ENCODE peak calls at places on chromosomes 11 and 22, in six cellular contexts. S is mesendoderm, C is neuronal stem cell, Q is H1, R is H9, K is trophoblast cell. U is an unnamed sample.

GRCh38 chr11:84249344-84250135 is 963.4 kb upstream of the CCDC90B start:
- DNase-seq in S (no peak), Q (no peak), R (no peak), K (peak), C (no peak), U (no peak)

GRCh38 chr11:119683783-119684182 is 45.2 kb downstream of the NECTIN1 start:
- DNase-seq in S (no peak), K (no peak), Q (no peak), C (no peak), R (no peak), U (no peak)

GRCh38 chr11:75031224-75031753 is 42.6 kb downstream of the NEU3 start:
- DNase-seq in C (no peak), Q (no peak), K (peak), R (peak), S (peak), U (peak)

GRCh38 chr11:86676533-86677154 is 4.2 kb upstream of the ME3 start:
- DNase-seq in C (peak), S (peak), Q (no peak), R (peak), K (peak), U (no peak)

GRCh38 chr11:104799251-104799650 is 99.0 kb downstream of the CASP12 start:
- DNase-seq in S (no peak), R (no peak), K (no peak), Q (no peak), C (no peak), U (no peak)

GRCh38 chr11:5251746-5252145 is 2.1 kb upstream of the HBG1 start:
- DNase-seq in Q (no peak), C (no peak), R (no peak), K (no peak), S (no peak), U (no peak)

GRCh38 chr11:70590356-70590991 is 192.1 kb downstream of the CTTN start:
- DNase-seq in R (no peak), Q (no peak), C (no peak), K (peak), S (no peak), U (no peak)

GRCh38 chr11:133753150-133753549 is 92.2 kb downstream of the SPATA19 start:
- DNase-seq in R (no peak), S (no peak), C (no peak), K (no peak), Q (no peak), U (no peak)

GRCh38 chr22:27531782-27532530 is 269.6 kb downstream of the MN1 start:
- DNase-seq in S (peak), K (peak), Q (no peak), R (no peak), C (no peak), U (peak)

GRCh38 chr11:7204778-7205177 is 46.9 kb upstream of the SYT9 start:
- DNase-seq in S (peak), K (peak), Q (no peak), C (no peak), R (no peak), U (no peak)

GRCh38 chr11:18229501-18229900 is 7.1 kb downstream of the SAA4 start:
- DNase-seq in C (no peak), S (no peak), K (no peak), R (no peak), Q (no peak), U (no peak)

GRCh38 chr22:25763239-25763777 is 21.3 kb downstream of the MYO18B start:
- DNase-seq in C (no peak), Q (no peak), K (no peak), S (no peak), R (no peak), U (no peak)

GRCh38 chr11:12117200-12117995 is 7.0 kb downstream of the MICAL2 start:
- DNase-seq in C (no peak), K (no peak), S (no peak), R (no peak), Q (no peak), U (peak)

GRCh38 chr22:50197856-50198623 is 2.8 kb upstream of the SELENOO start:
- DNase-seq in C (no peak), S (no peak), Q (no peak), K (no peak), R (no peak), U (no peak)

GRCh38 chr11:113997473-113997872 is 22.6 kb downstream of the HTR3A start:
- DNase-seq in C (no peak), K (no peak), R (no peak), S (no peak), Q (no peak), U (no peak)
- H3K4ac ChIP-seq in C (no peak), K (no peak), R (no peak), S (no peak), Q (no peak), U (no peak)

GRCh38 chr11:995058-995751 is 41.3 kb downstream of the MUC6 start:
- DNase-seq in K (no peak), C (no peak), Q (no peak), R (no peak), S (no peak), U (no peak)
- H3K4ac ChIP-seq in K (no peak), C (no peak), Q (no peak), R (no peak), S (no peak), U (no peak)

GRCh38 chr11:78784321-78785061 is 209.8 kb upstream of the NARS2 start:
- DNase-seq in R (no peak), K (no peak), Q (no peak), C (no peak), S (no peak), U (peak)

GRCh38 chr11:78786746-78787145 is 212.1 kb upstream of the NARS2 start:
- DNase-seq in R (no peak), K (no peak), Q (no peak), S (no peak), C (no peak), U (no peak)

GRCh38 chr11:78787696-78788095 is 213.0 kb upstream of the NARS2 start:
- DNase-seq in K (no peak), R (no peak), S (no peak), Q (no peak), C (no peak), U (no peak)

GRCh38 chr11:78783846-78784245 is 209.2 kb upstream of the NARS2 start:
- DNase-seq in S (peak), C (no peak), K (no peak), R (no peak), Q (no peak), U (no peak)

GRCh38 chr11:78786086-78786485 is 211.4 kb upstream of the NARS2 start:
- DNase-seq in S (no peak), C (no peak), Q (no peak), K (no peak), R (no peak), U (peak)
- H3K4ac ChIP-seq in S (no peak), C (no peak), Q (no peak), K (no peak), R (no peak), U (peak)

GRCh38 chr11:106021181-106021966 is 666 bp downstream of the MSANTD4 start:
- DNase-seq in K (peak), C (no peak), R (no peak), Q (no peak), S (no peak), U (peak)
- H3K4ac ChIP-seq in K (peak), C (no peak), R (no peak), Q (peak), S (no peak), U (peak)

GRCh38 chr11:406796-407650 is 7.8 kb downstream of the SIGIRR start:
- DNase-seq in S (peak), K (peak), Q (peak), C (peak), R (peak), U (peak)
- H3K4ac ChIP-seq in S (peak), K (no peak), Q (no peak), C (no peak), R (no peak), U (peak)

DNA sequence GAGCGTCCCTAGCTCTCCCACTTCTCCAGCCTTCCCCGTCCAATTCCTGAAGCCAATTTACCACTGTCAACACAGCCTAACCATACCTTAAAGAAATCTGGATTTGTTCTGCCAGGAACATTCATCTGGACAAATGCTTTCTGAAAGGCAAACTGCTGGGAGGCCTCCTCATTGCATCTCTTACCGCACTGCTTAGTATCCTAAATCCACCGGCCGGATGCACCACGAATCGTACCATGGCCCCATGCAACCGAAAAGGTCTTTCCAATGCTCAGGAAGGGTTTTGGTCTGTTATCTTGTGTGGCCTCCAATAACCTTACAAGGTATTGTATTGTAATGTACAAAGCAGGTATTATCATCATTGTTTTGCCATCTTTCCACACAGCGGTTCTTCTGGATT is 57.6 kb downstream of the MYH9 start:
- DNase-seq in S (peak), C (no peak), Q (no peak), K (peak), R (no peak), U (no peak)
- H3K4ac ChIP-seq in S (peak), C (no peak), Q (no peak), K (peak), R (peak), U (peak)